ENCODE peak calls at places on chromosomes 13 and 19, in six cellular contexts. I, H, R, O, U and L are unnamed samples.

GRCh38 chr13:34459856-34460255 is 482.2 kb upstream of the NBEA start:
- DNase-seq in I (no peak), H (no peak), R (peak; percentile 6), O (no peak), U (no peak), L (no peak)

GRCh38 chr19:14449321-14449720 is 16.2 kb downstream of the PKN1 start:
- DNase-seq in I (no peak), H (no peak), R (no peak), O (no peak), U (no peak), L (no peak)

GRCh38 chr13:32031025-32031814 is at the start of gene FRY:
- DNase-seq in I (peak; percentile 93), H (peak; percentile 15), R (peak; percentile 64), O (peak; percentile 77), U (peak; percentile 79), L (peak; percentile 48)

GRCh38 chr13:26458196-26458734 is 99.2 kb upstream of the WASF3 start:
- DNase-seq in I (no peak), H (no peak), R (no peak), O (no peak), U (no peak), L (no peak)

GRCh38 chr13:64910061-64910460 is 2320.1 kb downstream of the PCDH9 start:
- DNase-seq in I (no peak), H (no peak), R (no peak), O (no peak), U (no peak), L (no peak)

GRCh38 chr19:41774515-41774980 is 19.2 kb downstream of the CEACAM6 start:
- DNase-seq in I (no peak), H (peak; percentile 88), R (no peak), O (no peak), U (no peak), L (no peak)

GRCh38 chr19:22260499-22260898 is 25.7 kb upstream of the ZNF729 start:
- DNase-seq in I (no peak), H (no peak), R (no peak), O (no peak), U (no peak), L (no peak)

GRCh38 chr19:13215572-13216380 is 65.6 kb downstream of the IER2 start:
- DNase-seq in I (no peak), H (no peak), R (peak; percentile 46), O (no peak), U (no peak), L (no peak)

GRCh38 chr13:58097831-58098230 is 466.3 kb downstream of the PCDH17 start:
- DNase-seq in I (no peak), H (no peak), R (no peak), O (no peak), U (no peak), L (no peak)

GRCh38 chr13:45178349-45179142 is 22.3 kb downstream of the KCTD4 start:
- DNase-seq in I (no peak), H (no peak), R (peak; percentile 21), O (no peak), U (no peak), L (peak; percentile 49)

GRCh38 chr19:14580623-14581237 is 2.2 kb upstream of the CLEC17A start:
- DNase-seq in I (no peak), H (no peak), R (no peak), O (no peak), U (no peak), L (no peak)

GRCh38 chr13:108269601-108270328 is at the start of gene TNFSF13B:
- DNase-seq in I (peak; percentile 91), H (no peak), R (peak; percentile 61), O (no peak), U (no peak), L (peak; percentile 24)

GRCh38 chr13:99133848-99134247 is 66.8 kb upstream of the UBAC2 start:
- DNase-seq in I (peak; percentile 65), H (no peak), R (no peak), O (no peak), U (no peak), L (peak; percentile 64)

GRCh38 chr13:112456138-112457056 is 80.2 kb downstream of the SPACA7 start:
- DNase-seq in I (peak; percentile 22), H (no peak), R (no peak), O (no peak), U (no peak), L (no peak)

GRCh38 chr19:51079486-51080110 is 3.1 kb downstream of the KLK14 start:
- DNase-seq in I (no peak), H (no peak), R (peak; percentile 83), O (no peak), U (no peak), L (no peak)

GRCh38 chr13:28568286-28568685 is 73.4 kb upstream of the FLT1 start:
- DNase-seq in I (no peak), H (no peak), R (peak; percentile 55), O (peak; percentile 74), U (peak; percentile 28), L (no peak)

GRCh38 chr13:113159701-113160100 is 1.3 kb downstream of the PROZ start:
- DNase-seq in I (peak; percentile 49), H (no peak), R (no peak), O (no peak), U (no peak), L (no peak)

GRCh38 chr13:24618219-24618955 is 61.8 kb upstream of the ATP12A start:
- DNase-seq in I (no peak), H (no peak), R (no peak), O (no peak), U (no peak), L (peak; percentile 51)

GRCh38 chr19:6925801-6926751 is 38.7 kb downstream of the ADGRE1 start:
- DNase-seq in I (peak; percentile 38), H (no peak), R (no peak), O (no peak), U (no peak), L (no peak)

GRCh38 chr19:10353793-10354391 is 14.5 kb upstream of the ICAM3 start:
- DNase-seq in I (peak; percentile 99), H (peak; percentile 32), R (peak; percentile 25), O (no peak), U (peak; percentile 32), L (no peak)

GRCh38 chr13:92806215-92806614 is 420.4 kb upstream of the GPC6 start:
- DNase-seq in I (no peak), H (no peak), R (peak; percentile 31), O (no peak), U (no peak), L (no peak)

GRCh38 chr13:50080158-50080855 is 65.1 kb downstream of the KCNRG start:
- DNase-seq in I (peak; percentile 53), H (no peak), R (peak; percentile 63), O (no peak), U (peak; percentile 34), L (peak; percentile 66)

GRCh38 chr13:51724721-51725120 is 79.2 kb downstream of the DHRS12 start:
- DNase-seq in I (no peak), H (no peak), R (no peak), O (no peak), U (no peak), L (no peak)

GRCh38 chr19:48842744-48843162 is 6.5 kb upstream of the HSD17B14 start:
- DNase-seq in I (peak; percentile 84), H (peak; percentile 46), R (peak; percentile 69), O (no peak), U (peak; percentile 57), L (peak; percentile 60)

DNA sequence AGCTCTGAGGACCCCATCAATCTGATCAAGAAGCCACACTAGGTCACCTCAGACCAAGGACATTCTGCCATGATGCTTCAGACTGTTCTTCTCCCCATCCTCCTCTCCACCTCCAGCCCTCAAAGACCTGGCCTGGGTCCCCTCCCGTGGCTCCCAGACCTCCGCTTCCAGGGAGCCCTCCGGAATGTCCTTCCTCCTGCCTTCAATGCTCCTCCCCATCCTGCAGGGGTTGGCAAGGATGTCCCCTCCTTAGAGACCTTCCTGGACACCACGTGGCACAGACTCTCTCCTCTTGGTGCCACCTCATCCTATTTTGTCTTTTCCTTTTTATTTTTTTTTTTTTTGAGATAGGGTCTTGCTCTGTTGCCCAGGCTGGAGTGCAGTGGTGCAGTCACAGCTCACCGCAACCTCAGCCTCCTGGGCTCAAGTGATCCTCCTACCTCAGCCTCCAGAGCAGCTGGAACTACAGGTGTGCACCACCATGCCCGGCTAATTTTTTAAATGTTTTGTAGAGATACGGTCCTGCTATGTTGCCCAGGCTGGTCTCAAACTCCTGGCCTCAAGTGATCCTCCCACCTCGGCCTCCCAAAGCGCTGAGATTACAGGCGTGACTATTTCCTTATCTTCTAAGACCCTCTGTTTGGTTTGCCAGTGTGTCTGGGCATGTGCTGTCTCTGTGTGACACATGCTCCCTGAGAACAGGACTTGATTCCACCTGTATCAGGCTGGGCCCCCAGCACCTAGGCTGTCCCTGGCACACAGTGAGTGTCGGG is 84.9 kb downstream of the GNG7 start:
- DNase-seq in I (no peak), H (no peak), R (no peak), O (no peak), U (no peak), L (no peak)
- H3K27ac ChIP-seq in I (no peak overlapping the region), H (peak overlapping the region; percentile 20), R (no peak overlapping the region), O (peak overlapping the region; percentile 58), U (no peak overlapping the region), L (peak overlapping the region; percentile 78)

GRCh38 chr13:20161275-20161950 is 561 bp upstream of the GJA3 start:
- DNase-seq in I (peak; percentile 65), H (no peak), R (peak; percentile 8), O (no peak), U (no peak), L (no peak)

GRCh38 chr13:20159646-20160345 is 1.1 kb downstream of the GJA3 start:
- DNase-seq in I (peak; percentile 5), H (no peak), R (peak; percentile 22), O (no peak), U (no peak), L (no peak)

GRCh38 chr13:20165417-20166257 is 4.8 kb upstream of the GJA3 start:
- DNase-seq in I (peak; percentile 37), H (no peak), R (no peak), O (no peak), U (no peak), L (no peak)

GRCh38 chr13:20160346-20161274 is at the start of gene GJA3:
- DNase-seq in I (peak; percentile 85), H (no peak), R (peak; percentile 22), O (no peak), U (no peak), L (no peak)

GRCh38 chr13:20161951-20162300 is 1.1 kb upstream of the GJA3 start:
- DNase-seq in I (peak; percentile 13), H (no peak), R (no peak), O (no peak), U (no peak), L (no peak)
- H3K4me3 ChIP-seq in I (no peak overlapping the region), H (peak overlapping the region; percentile 65), R (peak overlapping the region; percentile 94), O (no peak overlapping the region), U (no peak overlapping the region), L (no peak overlapping the region)

GRCh38 chr13:75355609-75356008 is 126.4 kb downstream of the TBC1D4 start:
- DNase-seq in I (no peak), H (no peak), R (no peak), O (no peak), U (no peak), L (no peak)
- H3K36me3 ChIP-seq in I (no peaks in the 10 kb centered on the region), H (no peaks in the 10 kb centered on the region), R (peaks cover 7% of the 10 kb centered on the region), O (no peaks in the 10 kb centered on the region), U (no peaks in the 10 kb centered on the region), L (peaks cover 39% of the 10 kb centered on the region)

DNA sequence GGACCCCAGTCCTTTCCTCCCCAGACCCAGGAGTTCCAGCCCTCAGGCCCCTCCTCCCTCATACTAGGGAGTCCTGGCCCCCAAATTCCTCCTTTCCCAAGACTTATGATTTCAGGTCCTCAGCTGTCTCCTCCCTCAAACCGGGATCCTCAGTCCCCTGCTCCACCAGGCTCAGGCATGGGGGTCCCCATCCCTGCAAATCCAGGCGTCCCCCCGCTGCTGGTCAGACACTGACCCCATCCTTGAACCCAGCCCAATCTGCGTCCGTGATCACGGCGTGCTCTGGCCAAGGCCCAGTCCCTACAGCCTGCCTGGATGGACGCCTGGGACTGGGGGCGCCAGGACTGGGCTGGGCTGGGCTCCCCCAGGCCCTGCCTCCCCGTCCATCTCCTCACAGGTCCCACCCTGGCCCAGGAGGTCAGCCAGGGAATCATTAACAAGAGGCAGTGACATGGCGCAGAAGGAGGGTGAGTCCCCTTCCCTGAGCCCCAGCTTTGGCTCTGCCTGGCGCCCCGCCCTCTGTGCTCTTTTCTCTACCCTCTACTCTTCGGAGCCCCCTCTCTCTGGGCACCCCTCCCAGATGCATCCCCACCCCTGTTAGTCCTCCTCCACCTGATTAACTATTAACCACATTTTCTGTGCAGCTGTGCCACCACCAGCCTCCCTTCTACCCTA is 672 bp downstream of the HPN start:
- DNase-seq in I (no peak), H (no peak), R (no peak), O (no peak), U (no peak), L (no peak)
- H3K27ac ChIP-seq in I (no peak overlapping the region), H (no peak overlapping the region), R (no peak overlapping the region), O (peak overlapping the region; percentile 81), U (no peak overlapping the region), L (no peak overlapping the region)